ENCODE peak calls at places on chromosomes 11 and 22, in seven cellular contexts. One of them, this sample, is unnamed. For H3K4me1, the result is how much of the 10 kb centered on the place peaks cover.

GRCh38 chr11:90228056-90228455 is 5.2 kb upstream of the CHORDC1 start:
- DNase-seq in HepG2: no peak
- DNase-seq in psoas muscle: no peak
- DNase-seq in ovary: no peak
- DNase-seq in body of pancreas: no peak
- DNase-seq in hepatocyte: no peak
- DNase-seq in OCI-LY7: no peak
- DNase-seq in this sample: no peak

GRCh38 chr22:38032681-38033521 is 24.3 kb upstream of the PICK1 start:
- DNase-seq in hepatocyte: peak
- DNase-seq in psoas muscle: no peak
- DNase-seq in body of pancreas: peak
- DNase-seq in ovary: no peak
- DNase-seq in HepG2: peak
- DNase-seq in OCI-LY7: no peak
- DNase-seq in this sample: no peak

GRCh38 chr22:36197065-36197440 is 4.6 kb downstream of the APOL4 start:
- DNase-seq in OCI-LY7: peak
- DNase-seq in psoas muscle: peak
- DNase-seq in ovary: peak
- DNase-seq in hepatocyte: peak
- DNase-seq in HepG2: no peak
- DNase-seq in body of pancreas: no peak
- DNase-seq in this sample: peak

GRCh38 chr11:63501236-63501635 is 4.6 kb upstream of the LGALS12 start:
- DNase-seq in HepG2: no peak
- DNase-seq in OCI-LY7: no peak
- DNase-seq in psoas muscle: no peak
- DNase-seq in body of pancreas: no peak
- DNase-seq in hepatocyte: no peak
- DNase-seq in ovary: no peak
- DNase-seq in this sample: no peak

GRCh38 chr11:28701760-28702449 is 593.7 kb downstream of the METTL15 start:
- DNase-seq in OCI-LY7: no peak
- DNase-seq in ovary: no peak
- DNase-seq in hepatocyte: no peak
- DNase-seq in psoas muscle: no peak
- DNase-seq in body of pancreas: peak
- DNase-seq in HepG2: no peak
- DNase-seq in this sample: no peak

GRCh38 chr11:20363149-20363499 is 390 bp upstream of the HTATIP2 start:
- DNase-seq in ovary: no peak
- DNase-seq in body of pancreas: no peak
- DNase-seq in HepG2: no peak
- DNase-seq in hepatocyte: no peak
- DNase-seq in psoas muscle: no peak
- DNase-seq in OCI-LY7: no peak
- DNase-seq in this sample: no peak

GRCh38 chr11:105429421-105429965 is 180.4 kb upstream of the GRIA4 start:
- DNase-seq in body of pancreas: no peak
- DNase-seq in hepatocyte: no peak
- DNase-seq in HepG2: no peak
- DNase-seq in psoas muscle: no peak
- DNase-seq in ovary: no peak
- DNase-seq in OCI-LY7: no peak
- DNase-seq in this sample: no peak

GRCh38 chr11:72684236-72684912 is 10.2 kb upstream of the PDE2A start:
- DNase-seq in body of pancreas: peak
- DNase-seq in psoas muscle: peak
- DNase-seq in ovary: peak
- DNase-seq in OCI-LY7: peak
- DNase-seq in HepG2: peak
- DNase-seq in hepatocyte: peak
- DNase-seq in this sample: peak

GRCh38 chr11:46694095-46694494 is 6.3 kb downstream of the ARHGAP1 start:
- DNase-seq in psoas muscle: no peak
- DNase-seq in ovary: no peak
- DNase-seq in body of pancreas: no peak
- DNase-seq in hepatocyte: no peak
- DNase-seq in HepG2: no peak
- DNase-seq in OCI-LY7: no peak
- DNase-seq in this sample: no peak

GRCh38 chr11:83156996-83157754 is at the start of gene PCF11:
- DNase-seq in psoas muscle: no peak
- DNase-seq in OCI-LY7: no peak
- DNase-seq in ovary: no peak
- DNase-seq in hepatocyte: no peak
- DNase-seq in HepG2: no peak
- DNase-seq in body of pancreas: no peak
- DNase-seq in this sample: peak

GRCh38 chr11:95147364-95147905 is 57.8 kb downstream of the ENDOD1 start:
- DNase-seq in hepatocyte: peak
- DNase-seq in OCI-LY7: no peak
- DNase-seq in ovary: peak
- DNase-seq in body of pancreas: peak
- DNase-seq in HepG2: peak
- DNase-seq in psoas muscle: no peak
- DNase-seq in this sample: no peak

GRCh38 chr11:15944460-15944859 is 411.9 kb downstream of the SOX6 start:
- DNase-seq in body of pancreas: no peak
- DNase-seq in ovary: no peak
- DNase-seq in psoas muscle: no peak
- DNase-seq in OCI-LY7: no peak
- DNase-seq in hepatocyte: no peak
- DNase-seq in HepG2: no peak
- DNase-seq in this sample: no peak

GRCh38 chr11:1486054-1486825 is at the start of gene MOB2:
- DNase-seq in psoas muscle: peak
- DNase-seq in OCI-LY7: no peak
- DNase-seq in ovary: peak
- DNase-seq in HepG2: no peak
- DNase-seq in body of pancreas: peak
- DNase-seq in hepatocyte: no peak
- DNase-seq in this sample: peak
- H3K4me1 ChIP-seq in psoas muscle: half or more
- H3K4me1 ChIP-seq in OCI-LY7: under half
- H3K4me1 ChIP-seq in ovary: under half
- H3K4me1 ChIP-seq in HepG2: under half
- H3K4me1 ChIP-seq in body of pancreas: under half
- H3K4me1 ChIP-seq in hepatocyte: under half
- H3K4me1 ChIP-seq in this sample: half or more

GRCh38 chr22:34639911-34640310 is 426.0 kb upstream of the ISX start:
- DNase-seq in hepatocyte: no peak
- DNase-seq in ovary: no peak
- DNase-seq in HepG2: no peak
- DNase-seq in psoas muscle: no peak
- DNase-seq in OCI-LY7: no peak
- DNase-seq in body of pancreas: no peak
- DNase-seq in this sample: no peak
- H3K4me1 ChIP-seq in hepatocyte: under half
- H3K4me1 ChIP-seq in ovary: under half
- H3K4me1 ChIP-seq in HepG2: under half
- H3K4me1 ChIP-seq in psoas muscle: under half
- H3K4me1 ChIP-seq in OCI-LY7: under half
- H3K4me1 ChIP-seq in body of pancreas: under half
- H3K4me1 ChIP-seq in this sample: under half

DNA sequence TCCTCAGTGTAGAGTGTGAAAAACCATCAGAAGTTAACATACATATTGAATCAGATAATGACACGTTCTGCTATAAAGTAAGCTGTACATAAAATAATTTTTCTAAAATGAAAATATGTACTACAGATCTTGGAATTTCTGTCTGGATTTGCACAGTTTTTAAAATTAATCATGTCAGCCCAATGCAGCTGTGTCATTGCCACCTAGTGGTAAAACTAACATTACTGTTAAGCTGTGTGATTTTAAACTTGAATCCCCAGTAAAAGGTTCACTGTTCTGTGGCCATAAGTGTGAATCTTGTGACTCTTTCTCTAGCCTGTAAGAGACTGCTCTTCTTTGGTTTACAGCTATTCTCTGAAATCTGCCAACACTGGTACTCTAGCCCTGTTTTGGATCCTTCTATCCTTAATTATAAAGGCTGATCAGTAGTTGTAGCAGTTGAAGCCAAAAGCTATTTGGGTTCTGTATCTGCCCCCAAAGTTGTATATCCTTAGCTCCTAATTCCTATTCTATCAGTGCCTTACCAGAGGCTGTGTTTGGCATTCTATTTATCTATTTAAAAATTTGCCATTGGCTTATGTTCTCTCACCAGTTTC is 4.0 kb downstream of the JRKL start:
- DNase-seq in HepG2: peak
- DNase-seq in ovary: no peak
- DNase-seq in hepatocyte: peak
- DNase-seq in body of pancreas: no peak
- DNase-seq in OCI-LY7: peak
- DNase-seq in psoas muscle: no peak
- DNase-seq in this sample: no peak
- H3K4me1 ChIP-seq in HepG2: under half
- H3K4me1 ChIP-seq in ovary: under half
- H3K4me1 ChIP-seq in hepatocyte: under half
- H3K4me1 ChIP-seq in body of pancreas: under half
- H3K4me1 ChIP-seq in OCI-LY7: under half
- H3K4me1 ChIP-seq in psoas muscle: under half
- H3K4me1 ChIP-seq in this sample: under half

GRCh38 chr11:23405350-23405937 is 545.2 kb upstream of the CCDC179 start:
- DNase-seq in hepatocyte: no peak
- DNase-seq in OCI-LY7: no peak
- DNase-seq in body of pancreas: no peak
- DNase-seq in HepG2: no peak
- DNase-seq in psoas muscle: no peak
- DNase-seq in ovary: no peak
- DNase-seq in this sample: peak
- H3K4me1 ChIP-seq in hepatocyte: under half
- H3K4me1 ChIP-seq in OCI-LY7: under half
- H3K4me1 ChIP-seq in body of pancreas: under half
- H3K4me1 ChIP-seq in HepG2: under half
- H3K4me1 ChIP-seq in psoas muscle: under half
- H3K4me1 ChIP-seq in ovary: under half
- H3K4me1 ChIP-seq in this sample: under half

GRCh38 chr11:130003717-130004001 is 1.0 kb upstream of the PRDM10 start:
- DNase-seq in psoas muscle: no peak
- DNase-seq in ovary: no peak
- DNase-seq in OCI-LY7: no peak
- DNase-seq in HepG2: no peak
- DNase-seq in hepatocyte: no peak
- DNase-seq in body of pancreas: peak
- DNase-seq in this sample: peak

GRCh38 chr11:130001491-130002351 is 914 bp downstream of the PRDM10 start:
- DNase-seq in ovary: peak
- DNase-seq in HepG2: peak
- DNase-seq in OCI-LY7: peak
- DNase-seq in hepatocyte: peak
- DNase-seq in body of pancreas: peak
- DNase-seq in psoas muscle: no peak
- DNase-seq in this sample: peak

GRCh38 chr11:130000552-130001176 is 2.0 kb downstream of the PRDM10 start:
- DNase-seq in body of pancreas: no peak
- DNase-seq in ovary: no peak
- DNase-seq in hepatocyte: peak
- DNase-seq in OCI-LY7: no peak
- DNase-seq in psoas muscle: no peak
- DNase-seq in HepG2: peak
- DNase-seq in this sample: no peak

GRCh38 chr11:130002846-130003716 is 446 bp upstream of the PRDM10 start:
- DNase-seq in OCI-LY7: peak
- DNase-seq in hepatocyte: peak
- DNase-seq in psoas muscle: peak
- DNase-seq in ovary: peak
- DNase-seq in HepG2: peak
- DNase-seq in body of pancreas: peak
- DNase-seq in this sample: peak

GRCh38 chr11:130002352-130002845 is at the start of gene PRDM10:
- DNase-seq in hepatocyte: peak
- DNase-seq in HepG2: peak
- DNase-seq in body of pancreas: peak
- DNase-seq in psoas muscle: peak
- DNase-seq in ovary: peak
- DNase-seq in OCI-LY7: peak
- DNase-seq in this sample: peak
- H3K4me1 ChIP-seq in hepatocyte: under half
- H3K4me1 ChIP-seq in HepG2: half or more
- H3K4me1 ChIP-seq in body of pancreas: under half
- H3K4me1 ChIP-seq in psoas muscle: under half
- H3K4me1 ChIP-seq in ovary: under half
- H3K4me1 ChIP-seq in OCI-LY7: half or more
- H3K4me1 ChIP-seq in this sample: under half

GRCh38 chr22:41862160-41862529 is 29.2 kb downstream of the SREBF2 start:
- DNase-seq in psoas muscle: no peak
- DNase-seq in HepG2: peak
- DNase-seq in OCI-LY7: peak
- DNase-seq in hepatocyte: peak
- DNase-seq in body of pancreas: no peak
- DNase-seq in ovary: no peak
- DNase-seq in this sample: no peak
- H3K4me1 ChIP-seq in psoas muscle: under half
- H3K4me1 ChIP-seq in HepG2: half or more
- H3K4me1 ChIP-seq in OCI-LY7: half or more
- H3K4me1 ChIP-seq in hepatocyte: under half
- H3K4me1 ChIP-seq in body of pancreas: under half
- H3K4me1 ChIP-seq in ovary: under half
- H3K4me1 ChIP-seq in this sample: half or more

GRCh38 chr11:119586181-119586580 is 142.8 kb downstream of the NECTIN1 start:
- DNase-seq in body of pancreas: no peak
- DNase-seq in HepG2: no peak
- DNase-seq in hepatocyte: no peak
- DNase-seq in OCI-LY7: no peak
- DNase-seq in psoas muscle: no peak
- DNase-seq in ovary: no peak
- DNase-seq in this sample: no peak

GRCh38 chr11:119590651-119591308 is 138.2 kb downstream of the NECTIN1 start:
- DNase-seq in ovary: no peak
- DNase-seq in psoas muscle: no peak
- DNase-seq in OCI-LY7: no peak
- DNase-seq in hepatocyte: peak
- DNase-seq in HepG2: no peak
- DNase-seq in body of pancreas: no peak
- DNase-seq in this sample: no peak

GRCh38 chr11:119591836-119592310 is 137.1 kb downstream of the NECTIN1 start:
- DNase-seq in psoas muscle: no peak
- DNase-seq in hepatocyte: no peak
- DNase-seq in body of pancreas: no peak
- DNase-seq in OCI-LY7: no peak
- DNase-seq in ovary: no peak
- DNase-seq in HepG2: no peak
- DNase-seq in this sample: no peak

GRCh38 chr11:119592642-119593041 is 136.4 kb downstream of the NECTIN1 start:
- DNase-seq in psoas muscle: peak
- DNase-seq in body of pancreas: no peak
- DNase-seq in HepG2: no peak
- DNase-seq in hepatocyte: no peak
- DNase-seq in OCI-LY7: no peak
- DNase-seq in ovary: no peak
- DNase-seq in this sample: no peak

GRCh38 chr11:119589011-119589410 is 140.0 kb downstream of the NECTIN1 start:
- DNase-seq in psoas muscle: no peak
- DNase-seq in OCI-LY7: no peak
- DNase-seq in HepG2: no peak
- DNase-seq in body of pancreas: no peak
- DNase-seq in ovary: no peak
- DNase-seq in hepatocyte: no peak
- DNase-seq in this sample: no peak
- H3K4me1 ChIP-seq in psoas muscle: under half
- H3K4me1 ChIP-seq in OCI-LY7: under half
- H3K4me1 ChIP-seq in HepG2: under half
- H3K4me1 ChIP-seq in body of pancreas: under half
- H3K4me1 ChIP-seq in ovary: under half
- H3K4me1 ChIP-seq in hepatocyte: under half
- H3K4me1 ChIP-seq in this sample: under half

GRCh38 chr22:42431401-42432019 is 693 bp downstream of the NFAM1 start:
- DNase-seq in hepatocyte: no peak
- DNase-seq in HepG2: no peak
- DNase-seq in OCI-LY7: no peak
- DNase-seq in psoas muscle: no peak
- DNase-seq in body of pancreas: peak
- DNase-seq in ovary: no peak
- DNase-seq in this sample: no peak
- H3K4me1 ChIP-seq in hepatocyte: under half
- H3K4me1 ChIP-seq in HepG2: under half
- H3K4me1 ChIP-seq in OCI-LY7: under half
- H3K4me1 ChIP-seq in psoas muscle: under half
- H3K4me1 ChIP-seq in body of pancreas: under half
- H3K4me1 ChIP-seq in ovary: under half
- H3K4me1 ChIP-seq in this sample: under half

This sample was measured in left ventricle myocardium inferior.